ENCODE peak calls at places on chromosomes 11 and 22, in ten cellular contexts. S, J, Z, P, A, D, Q, M, L and K are unnamed samples.
A peak's percentile ranks its signal among the peaks of the same experiment; 100 is the strongest.

GRCh38 chr11:130781906-130782305 is 134.4 kb downstream of the SNX19 start:
- DNase-seq in S (no peak), J (peak; percentile 48), Z (peak; percentile 83), P (peak; percentile 9), A (peak; percentile 73), D (peak; percentile 60), Q (peak; percentile 94), M (no peak), L (no peak), K (no peak)

GRCh38 chr22:30830907-30831306 is 136.2 kb downstream of the OSBP2 start:
- DNase-seq in S (no peak), J (peak; percentile 98), Z (peak; percentile 97), P (peak; percentile 70), A (peak; percentile 97), D (peak; percentile 99), Q (peak; percentile 95), M (peak; percentile 42), L (no peak), K (no peak)

GRCh38 chr22:26939466-26939865 is 282.1 kb downstream of the MIAT start:
- DNase-seq in S (no peak), J (no peak), Z (no peak), P (no peak), A (no peak), D (no peak), Q (no peak), M (no peak), L (no peak), K (no peak)

GRCh38 chr11:102927624-102927990 is 27.9 kb downstream of the MMP13 start:
- DNase-seq in S (no peak), J (no peak), Z (no peak), P (no peak), A (no peak), D (no peak), Q (no peak), M (no peak), L (no peak), K (no peak)

GRCh38 chr11:131511794-131512193 is 141.4 kb downstream of the NTM start:
- DNase-seq in S (no peak), J (no peak), Z (no peak), P (no peak), A (peak; percentile 2), D (no peak), Q (peak; percentile 67), M (no peak), L (peak; percentile 54), K (peak; percentile 57)

GRCh38 chr22:40077646-40078016 is 82.9 kb downstream of the FAM83F start:
- DNase-seq in S (no peak), J (no peak), Z (no peak), P (no peak), A (no peak), D (no peak), Q (no peak), M (no peak), L (no peak), K (no peak)

GRCh38 chr11:689630-690029 is 5.4 kb downstream of the DEAF1 start:
- DNase-seq in S (no peak), J (no peak), Z (no peak), P (no peak), A (no peak), D (no peak), Q (no peak), M (no peak), L (no peak), K (no peak)

GRCh38 chr11:116578971-116579687 is 193.7 kb downstream of the BUD13 start:
- DNase-seq in S (no peak), J (no peak), Z (no peak), P (no peak), A (peak; percentile 52), D (no peak), Q (no peak), M (no peak), L (no peak), K (no peak)

GRCh38 chr11:111586305-111586915 is 15.8 kb upstream of the SIK2 start:
- DNase-seq in S (no peak), J (peak; percentile 51), Z (peak; percentile 58), P (no peak), A (peak; percentile 56), D (peak; percentile 55), Q (peak; percentile 85), M (no peak), L (peak; percentile 49), K (no peak)

GRCh38 chr11:72395993-72396392 is 38.3 kb downstream of the CLPB start:
- DNase-seq in S (no peak), J (no peak), Z (no peak), P (no peak), A (no peak), D (no peak), Q (no peak), M (no peak), L (no peak), K (no peak)

GRCh38 chr11:27390959-27391326 is 27.9 kb upstream of the CCDC34 start:
- DNase-seq in S (no peak), J (no peak), Z (peak; percentile 90), P (no peak), A (peak; percentile 79), D (no peak), Q (no peak), M (no peak), L (no peak), K (no peak)

DNA sequence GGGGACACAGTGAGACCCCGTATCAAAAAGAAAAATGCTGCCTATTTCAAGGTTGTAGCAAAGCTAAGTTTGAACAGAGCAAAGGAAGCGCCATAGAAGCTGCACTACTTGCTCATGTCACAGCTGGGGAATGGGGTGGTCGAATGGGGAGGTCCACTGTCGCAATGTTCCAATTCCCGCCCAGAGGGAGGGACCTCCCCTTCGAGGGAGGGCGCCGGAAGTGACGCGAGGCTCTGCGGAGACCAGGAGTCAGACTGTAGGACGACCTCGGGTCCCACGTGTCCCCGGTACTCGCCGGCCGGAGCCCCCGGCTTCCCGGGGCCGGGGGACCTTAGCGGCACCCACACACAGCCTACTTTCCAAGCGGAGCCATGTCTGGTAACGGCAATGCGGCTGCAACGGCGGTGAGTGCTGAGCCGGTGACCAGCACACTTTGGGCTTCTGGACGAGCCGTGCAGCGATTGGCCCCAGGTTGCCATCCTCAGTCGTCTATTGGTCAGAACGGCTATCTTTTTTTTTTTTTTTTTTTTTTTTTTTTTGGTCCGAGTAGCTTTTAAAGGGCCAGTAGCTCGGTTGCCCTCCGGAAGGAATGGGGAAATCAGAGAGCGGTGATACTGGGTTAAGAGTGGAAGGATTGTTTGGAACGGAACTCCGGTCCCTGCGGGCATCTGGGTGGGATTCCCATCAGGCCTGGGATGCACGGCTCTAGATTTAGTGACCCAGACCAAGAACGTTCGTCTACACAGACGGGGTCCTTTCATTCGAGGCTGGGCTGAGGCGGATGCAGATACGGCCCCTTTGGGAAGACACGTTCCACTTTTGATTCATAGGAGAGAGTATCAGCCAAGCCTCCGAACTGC is at the start of gene HMBS:
- DNase-seq in S (peak; percentile 89), J (peak; percentile 85), Z (peak; percentile 95), P (peak; percentile 78), A (peak; percentile 93), D (peak; percentile 93), Q (peak; percentile 98), M (peak; percentile 84), L (peak; percentile 93), K (peak; percentile 84)
- TF ChIP-seq CTCF in S (no peak), J (no peak), Z (no peak), P (no peak), A (no peak), D (no peak), Q (no peak), M (no peak), L (no peak), K (no peak)

DNA sequence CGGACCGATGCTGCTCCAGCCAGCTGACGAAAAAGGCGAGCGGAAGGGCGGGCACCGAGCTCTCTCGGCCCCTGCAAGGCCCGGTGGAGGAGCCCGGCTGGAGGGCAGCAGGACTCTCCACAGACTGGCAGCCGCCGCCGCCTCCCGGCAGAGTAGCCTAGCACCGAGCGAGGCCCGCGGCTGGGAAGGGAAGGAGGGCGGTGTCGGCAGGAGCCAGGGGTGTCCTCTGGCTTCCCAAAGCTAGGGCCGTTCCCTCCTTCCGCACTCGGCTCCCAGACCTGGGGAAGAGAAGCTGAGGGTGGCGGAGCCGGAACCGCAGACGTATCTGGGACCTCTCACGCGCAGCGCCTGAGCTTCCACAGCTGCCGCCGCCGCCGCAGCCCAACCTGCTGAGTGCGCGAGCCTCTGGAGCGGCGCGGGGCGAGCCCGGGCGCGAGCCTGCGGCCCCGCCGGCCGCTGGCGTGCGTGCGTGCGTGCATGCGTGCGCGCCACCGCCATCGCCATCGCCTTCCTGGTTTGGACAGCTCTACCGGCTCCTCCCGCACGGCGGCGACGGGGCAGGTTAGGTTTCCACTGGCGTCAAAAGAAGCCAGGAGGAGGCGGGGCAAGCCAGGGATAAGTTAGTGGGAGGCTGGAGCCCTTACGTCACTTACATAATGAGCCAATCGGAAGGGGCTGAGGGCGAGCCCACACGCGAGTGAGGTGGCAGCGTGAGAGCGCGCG is at the start of gene RAB6A:
- DNase-seq in S (peak; percentile 99), J (peak; percentile 95), Z (peak; percentile 99), P (peak; percentile 96), A (peak; percentile 100), D (peak; percentile 100), Q (peak; percentile 100), M (peak; percentile 98), L (peak; percentile 100), K (peak; percentile 99)
- TF ChIP-seq CTCF in S (peak; percentile 71), J (peak; percentile 65), Z (peak; percentile 16), P (no peak), A (peak; percentile 15), D (peak; percentile 16), Q (no peak), M (no peak), L (peak; percentile 14), K (no peak)

DNA sequence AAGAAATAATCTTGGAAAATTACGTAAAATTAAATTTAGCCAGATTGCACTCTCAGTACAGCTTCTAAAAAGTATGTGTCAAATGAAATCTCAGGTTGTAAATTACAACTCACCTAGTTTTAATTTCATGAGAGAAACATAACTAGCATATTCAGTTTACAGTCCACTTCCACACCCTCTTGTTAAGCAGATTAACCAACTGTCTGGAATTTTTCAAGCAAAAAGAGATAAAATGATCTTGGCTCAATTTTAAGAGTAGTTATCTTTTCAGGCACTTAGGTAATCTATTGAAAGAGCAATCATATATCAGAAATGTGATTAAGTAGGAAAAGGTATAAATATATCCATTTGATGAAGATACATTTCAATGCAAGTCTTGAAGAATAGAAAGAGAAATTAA is 928.4 kb upstream of the CCDC90B start:
- DNase-seq in S (no peak), J (no peak), Z (no peak), P (no peak), A (no peak), D (no peak), Q (no peak), M (no peak), L (no peak), K (no peak)
- TF ChIP-seq CTCF in S (no peak), J (no peak), Z (no peak), P (no peak), A (no peak), D (no peak), Q (no peak), M (no peak), L (no peak), K (no peak)

DNA sequence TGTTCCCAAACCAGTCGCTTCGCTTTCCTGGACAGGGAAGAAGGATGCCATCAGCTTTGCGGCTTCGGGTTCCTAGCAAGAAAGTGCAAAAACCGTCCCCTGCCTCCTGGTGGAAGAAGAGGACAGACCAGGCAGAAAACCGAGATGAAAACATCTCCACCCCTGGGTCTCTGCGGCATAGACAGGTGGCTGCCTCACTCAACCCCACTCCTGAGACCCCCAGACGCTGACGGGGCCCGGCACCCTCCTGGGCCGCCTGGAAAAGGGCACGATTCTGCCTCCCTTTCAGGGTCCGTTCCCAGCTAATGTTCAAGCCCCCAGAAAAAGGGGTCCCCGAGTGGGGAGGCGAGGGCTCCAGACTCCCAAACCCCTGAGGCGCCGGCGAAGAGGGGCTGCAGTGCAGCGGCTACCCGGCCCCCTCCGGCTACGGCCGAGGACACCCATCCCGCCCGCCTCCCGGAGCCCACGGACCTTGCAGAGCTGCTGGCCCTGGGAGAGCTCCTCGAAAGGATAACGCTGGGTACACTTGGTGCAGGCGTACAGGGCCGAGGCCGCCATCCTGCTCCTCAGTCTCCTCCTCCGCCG is 569 bp downstream of the FAM76B start:
- DNase-seq in S (no peak), J (no peak), Z (peak; percentile 57), P (peak; percentile 28), A (peak; percentile 47), D (peak; percentile 29), Q (peak; percentile 42), M (peak; percentile 29), L (peak; percentile 71), K (peak; percentile 53)
- TF ChIP-seq CTCF in S (no peak), J (peak; percentile 31), Z (peak; percentile 27), P (no peak), A (peak; percentile 52), D (peak; percentile 13), Q (peak; percentile 4), M (peak; percentile 28), L (peak; percentile 27), K (peak; percentile 17)